ENCODE peak calls at places on chromosome 11, in eight cellular contexts. L is sigmoid colon, U is ACHN, W is GM20000, Z is NCI-H1417, O is mucosa of gallbladder, Y is GM12865, G is D721Med. M is an unnamed sample.

GRCh38 chr11:102914238-102915043 is 39.7 kb upstream of the MMP12 start:
- DNase-seq in L (peak; percentile 66), U (peak; percentile 47), W (no peak), Z (no peak), O (peak; percentile 62), Y (peak; percentile 15), G (no peak), M (no peak)

GRCh38 chr11:6855971-6856542 is 6.8 kb upstream of the OR10A2 start:
- DNase-seq in L (no peak), U (peak; percentile 1), W (no peak), Z (no peak), O (no peak), Y (no peak), G (no peak), M (no peak)

GRCh38 chr11:27183672-27184457 is 143.2 kb downstream of the BBOX1 start:
- DNase-seq in L (peak; percentile 74), U (peak; percentile 50), W (peak; percentile 36), Z (peak; percentile 39), O (peak; percentile 58), Y (peak; percentile 67), G (no peak), M (no peak)

GRCh38 chr11:131546218-131546895 is 175.9 kb downstream of the NTM start:
- DNase-seq in L (no peak), U (no peak), W (no peak), Z (no peak), O (no peak), Y (no peak), G (no peak), M (no peak)

GRCh38 chr11:75721852-75722668 is 4.4 kb downstream of the MOGAT2 start:
- DNase-seq in L (no peak), U (no peak), W (no peak), Z (no peak), O (no peak), Y (no peak), G (no peak), M (no peak)

GRCh38 chr11:36311926-36312592 is 16.0 kb downstream of the PRR5L start:
- DNase-seq in L (no peak), U (peak; percentile 40), W (no peak), Z (no peak), O (no peak), Y (no peak), G (no peak), M (no peak)

GRCh38 chr11:106389096-106389495 is 311.6 kb downstream of the AASDHPPT start:
- DNase-seq in L (no peak), U (peak; percentile 14), W (no peak), Z (no peak), O (no peak), Y (no peak), G (no peak), M (no peak)

GRCh38 chr11:16215352-16215751 is 141.0 kb downstream of the SOX6 start:
- DNase-seq in L (no peak), U (no peak), W (no peak), Z (no peak), O (no peak), Y (no peak), G (no peak), M (no peak)

GRCh38 chr11:133536198-133536597 is 3.9 kb upstream of the OPCML start:
- DNase-seq in L (no peak), U (no peak), W (no peak), Z (no peak), O (no peak), Y (no peak), G (no peak), M (no peak)

GRCh38 chr11:66912963-66913362 is 45.2 kb downstream of the PC start:
- DNase-seq in L (no peak), U (no peak), W (no peak), Z (no peak), O (no peak), Y (no peak), G (no peak), M (no peak)

GRCh38 chr11:6576471-6577373 is 26.7 kb downstream of the RRP8 start:
- DNase-seq in L (peak; percentile 83), U (peak; percentile 19), W (no peak), Z (no peak), O (no peak), Y (no peak), G (no peak), M (no peak)

GRCh38 chr11:16028406-16028805 is 327.9 kb downstream of the SOX6 start:
- DNase-seq in L (no peak), U (no peak), W (no peak), Z (no peak), O (no peak), Y (no peak), G (no peak), M (no peak)

GRCh38 chr11:28767574-28767973 is 659.4 kb downstream of the METTL15 start:
- DNase-seq in L (no peak), U (no peak), W (no peak), Z (no peak), O (no peak), Y (no peak), G (no peak), M (no peak)

GRCh38 chr11:116563028-116563712 is 209.6 kb downstream of the BUD13 start:
- DNase-seq in L (no peak), U (no peak), W (no peak), Z (no peak), O (peak; percentile 36), Y (no peak), G (no peak), M (no peak)

GRCh38 chr11:36509265-36509664 is 807 bp downstream of the TRAF6 start:
- DNase-seq in L (no peak), U (peak; percentile 46), W (peak; percentile 26), Z (peak; percentile 33), O (no peak), Y (peak; percentile 38), G (no peak), M (no peak)

GRCh38 chr11:88448131-88448530 is 110.6 kb upstream of the CTSC start:
- DNase-seq in L (no peak), U (no peak), W (no peak), Z (no peak), O (no peak), Y (no peak), G (no peak), M (no peak)

GRCh38 chr11:4539603-4540219 is 5.3 kb upstream of the OR52M1 start:
- DNase-seq in L (no peak), U (peak; percentile 29), W (peak; percentile 52), Z (peak; percentile 28), O (peak; percentile 51), Y (peak; percentile 32), G (no peak), M (no peak)

GRCh38 chr11:5553347-5553746 is 5.0 kb upstream of the OR52H1 start:
- DNase-seq in L (no peak), U (peak; percentile 10), W (no peak), Z (no peak), O (no peak), Y (no peak), G (no peak), M (no peak)

GRCh38 chr11:334264-335033 is 13.8 kb upstream of the IFITM3 start:
- DNase-seq in L (peak; percentile 75), U (no peak), W (no peak), Z (peak; percentile 28), O (no peak), Y (no peak), G (no peak), M (peak; percentile 86)

GRCh38 chr11:123702137-123702536 is 39.3 kb downstream of the ZNF202 start:
- DNase-seq in L (no peak), U (no peak), W (peak; percentile 20), Z (no peak), O (no peak), Y (peak; percentile 24), G (no peak), M (no peak)

GRCh38 chr11:96197801-96198465 is 145.1 kb downstream of the MAML2 start:
- DNase-seq in L (no peak), U (no peak), W (no peak), Z (no peak), O (no peak), Y (peak; percentile 69), G (no peak), M (no peak)

GRCh38 chr11:46300270-46300669 is 22.8 kb downstream of the CREB3L1 start:
- DNase-seq in L (no peak), U (no peak), W (no peak), Z (no peak), O (no peak), Y (no peak), G (no peak), M (no peak)

GRCh38 chr11:81644239-81644840 is 1089.3 kb downstream of the FAM181B start:
- DNase-seq in L (no peak), U (peak; percentile 62), W (peak; percentile 26), Z (peak; percentile 37), O (no peak), Y (peak; percentile 43), G (no peak), M (no peak)

GRCh38 chr11:114774599-114775365 is 96.5 kb downstream of the NXPE2 start:
- DNase-seq in L (no peak), U (peak; percentile 59), W (peak; percentile 37), Z (peak; percentile 53), O (no peak), Y (peak; percentile 42), G (no peak), M (no peak)

GRCh38 chr11:120375076-120375475 is 38.9 kb downstream of the ARHGEF12 start:
- DNase-seq in L (no peak), U (no peak), W (no peak), Z (no peak), O (no peak), Y (no peak), G (no peak), M (no peak)

GRCh38 chr11:45141631-45142030 is 4.8 kb upstream of the PRDM11 start:
- DNase-seq in L (no peak), U (no peak), W (peak; percentile 3), Z (no peak), O (peak; percentile 4), Y (no peak), G (no peak), M (peak; percentile 45)

GRCh38 chr11:2769779-2770555 is 70.2 kb upstream of the KCNQ1OT1 start:
- DNase-seq in L (peak; percentile 54), U (no peak), W (no peak), Z (no peak), O (peak; percentile 7), Y (no peak), G (no peak), M (peak; percentile 88)